ENCODE peak calls at places on chromosome 14, in seven cellular contexts. L, Y, Z, Q, H, B and P are unnamed samples.

GRCh38 chr14:100236873-100237272 is 2.1 kb upstream of the YY1 start:
- DNase-seq in Q (no peak), H (no peak), L (no peak), B (no peak), Z (no peak), Y (no peak), P (no peak)

GRCh38 chr14:64513271-64513670 is 8.7 kb downstream of the ZBTB1 start:
- DNase-seq in Y (no peak), Q (no peak), L (no peak), B (no peak), Z (no peak), H (no peak), P (no peak)

GRCh38 chr14:28635387-28635786 is 131.2 kb upstream of the FOXG1 start:
- DNase-seq in Z (peak; percentile 16), Q (no peak), Y (no peak), B (no peak), H (peak; percentile 3), L (peak; percentile 57), P (peak; percentile 48)

GRCh38 chr14:84442481-84442880 is 1087.5 kb upstream of the FLRT2 start:
- DNase-seq in H (no peak), Z (no peak), L (no peak), Q (no peak), B (no peak), Y (no peak), P (no peak)

GRCh38 chr14:77761205-77761931 is 412 bp upstream of the SNW1 start:
- DNase-seq in Q (no peak), L (peak; percentile 11), Z (peak; percentile 36), H (no peak), B (peak; percentile 38), Y (no peak), P (peak; percentile 44)

GRCh38 chr14:90426663-90427062 is 29.8 kb downstream of the CALM1 start:
- DNase-seq in Q (no peak), L (no peak), Y (no peak), B (peak; percentile 32), Z (no peak), H (no peak), P (peak; percentile 46)

GRCh38 chr14:50242566-50243288 is 11.3 kb upstream of the SOS2 start:
- DNase-seq in L (no peak), Q (no peak), Z (no peak), B (no peak), H (no peak), Y (no peak), P (no peak)

GRCh38 chr14:64671591-64671990 is 32.6 kb upstream of the PLEKHG3 start:
- DNase-seq in L (peak; percentile 85), Q (no peak), Y (no peak), H (peak; percentile 60), B (no peak), Z (peak; percentile 77), P (peak; percentile 80)

GRCh38 chr14:103336191-103336590 is 2.2 kb downstream of the EIF5 start:
- DNase-seq in Z (no peak), L (no peak), Q (no peak), Y (no peak), B (no peak), H (no peak), P (no peak)

GRCh38 chr14:69776875-69777453 is 10.0 kb downstream of the SRSF5 start:
- DNase-seq in Z (no peak), L (no peak), Y (no peak), H (no peak), B (no peak), Q (no peak), P (no peak)

GRCh38 chr14:96741151-96741977 is 55.8 kb upstream of the VRK1 start:
- DNase-seq in L (peak; percentile 73), Q (peak; percentile 50), Z (peak; percentile 15), H (no peak), B (peak; percentile 41), Y (peak; percentile 67), P (peak; percentile 75)

GRCh38 chr14:57221931-57222330 is 46.8 kb downstream of the EXOC5 start:
- DNase-seq in L (no peak), Z (no peak), Q (no peak), Y (no peak), H (no peak), B (no peak), P (no peak)

GRCh38 chr14:74333909-74334308 is 14.4 kb upstream of the VRTN start:
- DNase-seq in Y (no peak), L (no peak), H (no peak), B (no peak), Z (peak; percentile 85), Q (no peak), P (no peak)

GRCh38 chr14:95313707-95314106 is 6.0 kb downstream of the CLMN start:
- DNase-seq in Q (no peak), H (no peak), L (peak; percentile 81), Y (no peak), Z (peak; percentile 34), B (peak; percentile 82), P (no peak)

GRCh38 chr14:49447725-49448124 is 138.5 kb downstream of the RPS29 start:
- DNase-seq in Y (no peak), H (no peak), Q (no peak), Z (no peak), B (no peak), L (no peak), P (no peak)

GRCh38 chr14:24284501-24285035 is 13.2 kb upstream of the RABGGTA start:
- DNase-seq in H (no peak), Q (no peak), B (no peak), Y (no peak), L (no peak), Z (no peak), P (no peak)

GRCh38 chr14:65369560-65369959 is 43.0 kb upstream of the FUT8 start:
- DNase-seq in H (no peak), Q (no peak), Y (no peak), B (no peak), L (no peak), Z (no peak), P (peak; percentile 9)

GRCh38 chr14:69535230-69535848 is 39.3 kb downstream of the CCDC177 start:
- DNase-seq in H (peak; percentile 42), L (peak; percentile 72), Q (no peak), B (peak; percentile 45), Y (peak; percentile 78), Z (peak; percentile 50), P (peak; percentile 66)

GRCh38 chr14:77222546-77223225 is 41.1 kb downstream of the TMEM63C start:
- DNase-seq in L (no peak), Q (no peak), Y (no peak), Z (no peak), H (no peak), B (no peak), P (no peak)

GRCh38 chr14:69002069-69002468 is 23.0 kb upstream of the ACTN1 start:
- DNase-seq in Y (peak; percentile 31), Z (no peak), Q (no peak), B (peak; percentile 39), H (no peak), L (peak; percentile 40), P (no peak)

GRCh38 chr14:71371711-71372396 is 464.6 kb downstream of the PCNX1 start:
- DNase-seq in Y (no peak), L (peak; percentile 15), H (no peak), Z (peak; percentile 75), Q (no peak), B (no peak), P (peak; percentile 56)

GRCh38 chr14:74290415-74290814 is 12.3 kb downstream of the ABCD4 start:
- DNase-seq in Z (peak; percentile 19), H (no peak), Q (no peak), B (no peak), Y (peak; percentile 35), L (no peak), P (peak; percentile 60)

GRCh38 chr14:70652871-70653270 is 11.2 kb downstream of the TTC9 start:
- DNase-seq in B (no peak), H (no peak), Q (no peak), Y (no peak), L (no peak), Z (no peak), P (no peak)

GRCh38 chr14:94290197-94290596 is 2.9 kb downstream of the SERPINA10 start:
- DNase-seq in Z (no peak), L (no peak), B (no peak), Y (no peak), Q (no peak), H (no peak), P (no peak)
- H3K27me3 ChIP-seq in Z (no peaks in the 10 kb centered on the region), L (no peaks in the 10 kb centered on the region), B (no peaks in the 10 kb centered on the region), Y (no peaks in the 10 kb centered on the region), Q (no peaks in the 10 kb centered on the region), H (no peaks in the 10 kb centered on the region), P (no peaks in the 10 kb centered on the region)

GRCh38 chr14:98954347-98955000 is 317.5 kb downstream of the BCL11B start:
- DNase-seq in Y (no peak), B (peak; percentile 6), L (no peak), Z (no peak), H (no peak), Q (no peak), P (no peak)

GRCh38 chr14:98956181-98956580 is 315.8 kb downstream of the BCL11B start:
- DNase-seq in B (peak; percentile 15), Q (no peak), H (no peak), L (no peak), Y (no peak), Z (no peak), P (no peak)

GRCh38 chr14:98955036-98955740 is 316.8 kb downstream of the BCL11B start:
- DNase-seq in Q (no peak), Z (no peak), B (peak; percentile 10), H (no peak), Y (no peak), L (no peak), P (no peak)

GRCh38 chr14:98956616-98957015 is 315.4 kb downstream of the BCL11B start:
- DNase-seq in Z (no peak), L (no peak), B (no peak), Q (no peak), H (no peak), Y (no peak), P (no peak)

DNA sequence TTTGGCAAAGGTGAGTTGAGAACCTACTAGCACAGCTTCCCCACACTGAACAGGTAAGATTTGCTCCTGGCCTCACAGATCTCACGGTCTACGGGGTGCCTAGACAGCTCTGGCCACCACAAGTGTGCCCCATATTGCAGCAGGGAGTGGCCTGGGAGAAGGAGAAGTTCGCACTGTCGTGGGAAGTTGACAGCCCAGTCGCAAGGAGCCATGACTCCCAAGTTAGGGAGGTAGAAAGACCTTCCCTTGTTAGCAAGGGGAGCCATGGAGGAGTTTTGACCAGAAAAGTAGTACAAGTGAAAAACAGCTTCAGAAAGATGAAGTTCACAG is 316.3 kb downstream of the BCL11B start:
- DNase-seq in H (no peak), Y (no peak), L (no peak), Q (no peak), B (peak; percentile 10), Z (no peak), P (no peak)
- H3K27me3 ChIP-seq in H (peaks cover 14% of the 10 kb centered on the region), Y (peaks cover 92% of the 10 kb centered on the region), L (no peaks in the 10 kb centered on the region), Q (no peaks in the 10 kb centered on the region), B (no peaks in the 10 kb centered on the region), Z (no peaks in the 10 kb centered on the region), P (no peaks in the 10 kb centered on the region)

GRCh38 chr14:101459392-101459900 is 101.8 kb upstream of the DIO3 start:
- DNase-seq in Y (no peak), L (no peak), H (no peak), B (no peak), Q (no peak), Z (no peak), P (no peak)
- H3K27me3 ChIP-seq in Y (no peaks in the 10 kb centered on the region), L (peaks cover 45% of the 10 kb centered on the region), H (no peaks in the 10 kb centered on the region), B (peaks cover 21% of the 10 kb centered on the region), Q (peaks cover 43% of the 10 kb centered on the region), Z (peaks cover 45% of the 10 kb centered on the region), P (peaks cover 67% of the 10 kb centered on the region)

DNA sequence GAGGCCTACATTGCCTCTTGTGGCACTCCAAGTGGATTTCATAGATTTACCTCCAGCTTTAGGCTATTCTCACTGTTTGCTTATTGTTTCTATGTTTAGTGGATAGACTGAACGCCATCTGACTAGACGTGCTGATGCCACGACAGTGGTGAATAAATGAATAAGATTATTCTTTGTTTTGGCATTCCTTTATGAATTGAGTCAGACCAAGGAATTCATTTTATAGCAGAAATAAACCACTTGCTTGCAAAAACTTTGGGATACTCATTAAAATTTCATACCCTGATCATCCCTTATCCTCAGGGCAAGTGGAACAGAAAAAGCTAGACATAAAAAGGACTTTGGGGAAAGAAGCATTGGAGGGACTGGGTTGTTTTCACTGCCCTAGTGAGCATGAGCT is 71.7 kb upstream of the FERMT2 start:
- DNase-seq in Z (peak; percentile 61), Q (no peak), B (no peak), H (no peak), Y (no peak), L (no peak), P (no peak)
- H3K27me3 ChIP-seq in Z (no peaks in the 10 kb centered on the region), Q (no peaks in the 10 kb centered on the region), B (no peaks in the 10 kb centered on the region), H (no peaks in the 10 kb centered on the region), Y (no peaks in the 10 kb centered on the region), L (no peaks in the 10 kb centered on the region), P (no peaks in the 10 kb centered on the region)